ENCODE peak calls at places on chromosomes 7 and 10, in ten cellular contexts. One of them, this sample, is unnamed.
A peak's percentile ranks its signal among the peaks of the same experiment; 100 is the strongest.

GRCh38 chr7:102433319-102434038 is at the start of gene ORAI2:
- DNase-seq in cardiac fibroblast: peak; percentile 75
- DNase-seq in foreskin fibroblast: peak; percentile 89
- DNase-seq in uterus: peak; percentile 85
- DNase-seq in adrenal gland: peak; percentile 85
- DNase-seq in thyroid gland: peak; percentile 86
- DNase-seq in choroid plexus epithelial cell: peak; percentile 64
- DNase-seq in colonic mucosa: peak; percentile 82
- DNase-seq in GM23338: peak; percentile 74
- DNase-seq in lower leg skin: peak; percentile 47
- DNase-seq in this sample: peak; percentile 91

GRCh38 chr10:61779950-61780659 is 117.4 kb downstream of the CABCOCO1 start:
- DNase-seq in cardiac fibroblast: peak; percentile 93
- DNase-seq in foreskin fibroblast: peak; percentile 61
- DNase-seq in uterus: peak; percentile 62
- DNase-seq in adrenal gland: no peak
- DNase-seq in thyroid gland: peak; percentile 4
- DNase-seq in choroid plexus epithelial cell: peak; percentile 94
- DNase-seq in colonic mucosa: peak; percentile 43
- DNase-seq in GM23338: no peak
- DNase-seq in lower leg skin: no peak
- DNase-seq in this sample: no peak

GRCh38 chr10:111879964-111880363 is 303.6 kb downstream of the GPAM start:
- DNase-seq in cardiac fibroblast: no peak
- DNase-seq in foreskin fibroblast: no peak
- DNase-seq in uterus: no peak
- DNase-seq in adrenal gland: no peak
- DNase-seq in thyroid gland: no peak
- DNase-seq in choroid plexus epithelial cell: no peak
- DNase-seq in colonic mucosa: no peak
- DNase-seq in GM23338: no peak
- DNase-seq in lower leg skin: no peak
- DNase-seq in this sample: no peak

GRCh38 chr10:89837173-89838001 is 136.0 kb downstream of the KIF20B start:
- DNase-seq in cardiac fibroblast: peak; percentile 42
- DNase-seq in foreskin fibroblast: peak; percentile 56
- DNase-seq in uterus: peak; percentile 14
- DNase-seq in adrenal gland: no peak
- DNase-seq in thyroid gland: peak; percentile 50
- DNase-seq in choroid plexus epithelial cell: peak; percentile 45
- DNase-seq in colonic mucosa: peak; percentile 50
- DNase-seq in GM23338: peak; percentile 48
- DNase-seq in lower leg skin: no peak
- DNase-seq in this sample: no peak

GRCh38 chr7:30548762-30549344 is 44.2 kb upstream of the GGCT start:
- DNase-seq in cardiac fibroblast: peak; percentile 82
- DNase-seq in foreskin fibroblast: peak; percentile 86
- DNase-seq in uterus: peak; percentile 54
- DNase-seq in adrenal gland: peak; percentile 84
- DNase-seq in thyroid gland: peak; percentile 83
- DNase-seq in choroid plexus epithelial cell: peak; percentile 86
- DNase-seq in colonic mucosa: peak; percentile 83
- DNase-seq in GM23338: peak; percentile 95
- DNase-seq in lower leg skin: peak; percentile 66
- DNase-seq in this sample: peak; percentile 67

GRCh38 chr7:23530355-23530754 is 1.4 kb downstream of the TRA2A start:
- DNase-seq in cardiac fibroblast: peak; percentile 54
- DNase-seq in foreskin fibroblast: peak; percentile 20
- DNase-seq in uterus: no peak
- DNase-seq in adrenal gland: no peak
- DNase-seq in thyroid gland: peak; percentile 27
- DNase-seq in choroid plexus epithelial cell: peak; percentile 57
- DNase-seq in colonic mucosa: peak; percentile 29
- DNase-seq in GM23338: peak; percentile 71
- DNase-seq in lower leg skin: no peak
- DNase-seq in this sample: no peak

GRCh38 chr7:64945481-64945756 is 42.3 kb downstream of the ZNF273 start:
- DNase-seq in cardiac fibroblast: no peak
- DNase-seq in foreskin fibroblast: no peak
- DNase-seq in uterus: no peak
- DNase-seq in adrenal gland: no peak
- DNase-seq in thyroid gland: no peak
- DNase-seq in choroid plexus epithelial cell: no peak
- DNase-seq in colonic mucosa: no peak
- DNase-seq in GM23338: no peak
- DNase-seq in lower leg skin: no peak
- DNase-seq in this sample: no peak

GRCh38 chr7:37757563-37757962 is 74.0 kb downstream of the GPR141 start:
- DNase-seq in cardiac fibroblast: no peak
- DNase-seq in foreskin fibroblast: no peak
- DNase-seq in uterus: no peak
- DNase-seq in adrenal gland: no peak
- DNase-seq in thyroid gland: no peak
- DNase-seq in choroid plexus epithelial cell: no peak
- DNase-seq in colonic mucosa: no peak
- DNase-seq in GM23338: no peak
- DNase-seq in lower leg skin: no peak
- DNase-seq in this sample: no peak

GRCh38 chr7:151299940-151300665 is 41.5 kb upstream of the NUB1 start:
- DNase-seq in cardiac fibroblast: no peak
- DNase-seq in foreskin fibroblast: no peak
- DNase-seq in uterus: no peak
- DNase-seq in adrenal gland: no peak
- DNase-seq in thyroid gland: no peak
- DNase-seq in choroid plexus epithelial cell: no peak
- DNase-seq in colonic mucosa: no peak
- DNase-seq in GM23338: no peak
- DNase-seq in lower leg skin: no peak
- DNase-seq in this sample: no peak

GRCh38 chr10:86344714-86345161 is 21.9 kb downstream of the GRID1 start:
- DNase-seq in cardiac fibroblast: no peak
- DNase-seq in foreskin fibroblast: no peak
- DNase-seq in uterus: no peak
- DNase-seq in adrenal gland: no peak
- DNase-seq in thyroid gland: no peak
- DNase-seq in choroid plexus epithelial cell: no peak
- DNase-seq in colonic mucosa: no peak
- DNase-seq in GM23338: no peak
- DNase-seq in lower leg skin: no peak
- DNase-seq in this sample: no peak

DNA sequence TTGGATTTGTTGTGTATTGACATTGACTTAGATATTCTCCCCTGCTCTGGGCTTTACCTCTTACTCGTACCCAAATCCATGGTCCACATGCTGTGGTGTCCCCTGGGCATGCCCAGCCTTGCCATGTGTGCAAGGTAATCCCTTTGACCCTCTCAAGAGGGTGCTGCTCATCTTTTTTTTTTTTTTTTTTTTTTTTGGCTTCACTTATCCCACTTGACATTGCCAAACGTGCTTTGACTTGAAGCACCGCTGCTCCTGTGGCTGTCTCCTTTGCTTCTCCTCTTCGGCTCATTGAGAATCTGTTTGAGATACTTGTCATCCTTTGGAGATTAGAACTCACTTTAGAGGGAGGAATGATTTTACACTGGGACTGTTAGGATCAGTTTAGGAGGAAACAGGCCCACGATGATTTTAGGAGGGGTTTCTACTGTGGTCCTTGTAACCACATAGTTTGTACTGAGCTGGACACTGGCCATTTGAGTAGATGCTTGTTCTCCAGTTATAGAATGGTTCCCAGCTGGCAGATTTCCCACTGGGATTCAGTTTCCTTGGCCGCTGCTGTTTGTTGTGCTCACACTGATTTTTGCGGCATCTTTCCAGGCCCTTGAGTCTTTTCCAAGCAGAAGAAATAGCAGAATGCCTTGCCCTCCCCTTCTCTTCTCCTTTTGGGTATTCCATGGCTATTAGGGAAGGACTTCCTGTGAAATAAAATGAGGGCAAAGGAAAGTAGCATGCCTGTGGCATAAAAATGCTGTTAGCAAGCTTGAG is 184.8 kb downstream of the AUTS2 start:
- DNase-seq in cardiac fibroblast: peak; percentile 90
- DNase-seq in foreskin fibroblast: peak; percentile 3
- DNase-seq in uterus: peak; percentile 64
- DNase-seq in adrenal gland: peak; percentile 31
- DNase-seq in thyroid gland: peak; percentile 55
- DNase-seq in choroid plexus epithelial cell: peak; percentile 18
- DNase-seq in colonic mucosa: peak; percentile 45
- DNase-seq in GM23338: no peak
- DNase-seq in lower leg skin: peak; percentile 22
- DNase-seq in this sample: no peak
- TF ChIP-seq CTCF in cardiac fibroblast: no peak
- TF ChIP-seq CTCF in foreskin fibroblast: no peak
- TF ChIP-seq CTCF in uterus: no peak
- TF ChIP-seq CTCF in adrenal gland: no peak
- TF ChIP-seq CTCF in thyroid gland: no peak
- TF ChIP-seq CTCF in choroid plexus epithelial cell: no peak
- TF ChIP-seq CTCF in colonic mucosa: no peak
- TF ChIP-seq CTCF in GM23338: no peak
- TF ChIP-seq CTCF in lower leg skin: no peak
- TF ChIP-seq CTCF in this sample: no peak

GRCh38 chr10:9301554-9301953 is 1247.1 kb downstream of the GATA3 start:
- DNase-seq in cardiac fibroblast: no peak
- DNase-seq in foreskin fibroblast: no peak
- DNase-seq in uterus: no peak
- DNase-seq in adrenal gland: no peak
- DNase-seq in thyroid gland: no peak
- DNase-seq in choroid plexus epithelial cell: no peak
- DNase-seq in colonic mucosa: no peak
- DNase-seq in GM23338: no peak
- DNase-seq in lower leg skin: no peak
- DNase-seq in this sample: no peak

GRCh38 chr10:9301148-9301547 is 1246.7 kb downstream of the GATA3 start:
- DNase-seq in cardiac fibroblast: no peak
- DNase-seq in foreskin fibroblast: peak; percentile 48
- DNase-seq in uterus: no peak
- DNase-seq in adrenal gland: no peak
- DNase-seq in thyroid gland: no peak
- DNase-seq in choroid plexus epithelial cell: peak; percentile 8
- DNase-seq in colonic mucosa: no peak
- DNase-seq in GM23338: peak; percentile 17
- DNase-seq in lower leg skin: no peak
- DNase-seq in this sample: no peak

GRCh38 chr10:9299966-9300365 is 1245.5 kb downstream of the GATA3 start:
- DNase-seq in cardiac fibroblast: no peak
- DNase-seq in foreskin fibroblast: no peak
- DNase-seq in uterus: no peak
- DNase-seq in adrenal gland: no peak
- DNase-seq in thyroid gland: no peak
- DNase-seq in choroid plexus epithelial cell: no peak
- DNase-seq in colonic mucosa: no peak
- DNase-seq in GM23338: no peak
- DNase-seq in lower leg skin: no peak
- DNase-seq in this sample: no peak

GRCh38 chr10:9305018-9305655 is 1250.6 kb downstream of the GATA3 start:
- DNase-seq in cardiac fibroblast: peak; percentile 44
- DNase-seq in foreskin fibroblast: peak; percentile 49
- DNase-seq in uterus: no peak
- DNase-seq in adrenal gland: no peak
- DNase-seq in thyroid gland: no peak
- DNase-seq in choroid plexus epithelial cell: peak; percentile 51
- DNase-seq in colonic mucosa: no peak
- DNase-seq in GM23338: peak; percentile 51
- DNase-seq in lower leg skin: no peak
- DNase-seq in this sample: no peak

GRCh38 chr10:9302142-9302746 is 1247.8 kb downstream of the GATA3 start:
- DNase-seq in cardiac fibroblast: peak; percentile 62
- DNase-seq in foreskin fibroblast: peak; percentile 77
- DNase-seq in uterus: no peak
- DNase-seq in adrenal gland: peak; percentile 1
- DNase-seq in thyroid gland: no peak
- DNase-seq in choroid plexus epithelial cell: peak; percentile 73
- DNase-seq in colonic mucosa: no peak
- DNase-seq in GM23338: peak; percentile 66
- DNase-seq in lower leg skin: no peak
- DNase-seq in this sample: no peak
- TF ChIP-seq CTCF in cardiac fibroblast: no peak
- TF ChIP-seq CTCF in foreskin fibroblast: peak; percentile 10
- TF ChIP-seq CTCF in uterus: no peak
- TF ChIP-seq CTCF in adrenal gland: peak; percentile 30
- TF ChIP-seq CTCF in thyroid gland: peak; percentile 20
- TF ChIP-seq CTCF in choroid plexus epithelial cell: peak; percentile 35
- TF ChIP-seq CTCF in colonic mucosa: peak; percentile 24
- TF ChIP-seq CTCF in GM23338: peak; percentile 72
- TF ChIP-seq CTCF in lower leg skin: no peak
- TF ChIP-seq CTCF in this sample: peak; percentile 35

GRCh38 chr7:100394077-100394476 is 20.8 kb downstream of the PILRA start:
- DNase-seq in cardiac fibroblast: no peak
- DNase-seq in foreskin fibroblast: no peak
- DNase-seq in uterus: no peak
- DNase-seq in adrenal gland: no peak
- DNase-seq in thyroid gland: no peak
- DNase-seq in choroid plexus epithelial cell: no peak
- DNase-seq in colonic mucosa: no peak
- DNase-seq in GM23338: no peak
- DNase-seq in lower leg skin: no peak
- DNase-seq in this sample: no peak
- TF ChIP-seq CTCF in cardiac fibroblast: no peak
- TF ChIP-seq CTCF in foreskin fibroblast: no peak
- TF ChIP-seq CTCF in uterus: no peak
- TF ChIP-seq CTCF in adrenal gland: no peak
- TF ChIP-seq CTCF in thyroid gland: no peak
- TF ChIP-seq CTCF in choroid plexus epithelial cell: no peak
- TF ChIP-seq CTCF in colonic mucosa: no peak
- TF ChIP-seq CTCF in GM23338: no peak
- TF ChIP-seq CTCF in lower leg skin: no peak
- TF ChIP-seq CTCF in this sample: no peak

DNA sequence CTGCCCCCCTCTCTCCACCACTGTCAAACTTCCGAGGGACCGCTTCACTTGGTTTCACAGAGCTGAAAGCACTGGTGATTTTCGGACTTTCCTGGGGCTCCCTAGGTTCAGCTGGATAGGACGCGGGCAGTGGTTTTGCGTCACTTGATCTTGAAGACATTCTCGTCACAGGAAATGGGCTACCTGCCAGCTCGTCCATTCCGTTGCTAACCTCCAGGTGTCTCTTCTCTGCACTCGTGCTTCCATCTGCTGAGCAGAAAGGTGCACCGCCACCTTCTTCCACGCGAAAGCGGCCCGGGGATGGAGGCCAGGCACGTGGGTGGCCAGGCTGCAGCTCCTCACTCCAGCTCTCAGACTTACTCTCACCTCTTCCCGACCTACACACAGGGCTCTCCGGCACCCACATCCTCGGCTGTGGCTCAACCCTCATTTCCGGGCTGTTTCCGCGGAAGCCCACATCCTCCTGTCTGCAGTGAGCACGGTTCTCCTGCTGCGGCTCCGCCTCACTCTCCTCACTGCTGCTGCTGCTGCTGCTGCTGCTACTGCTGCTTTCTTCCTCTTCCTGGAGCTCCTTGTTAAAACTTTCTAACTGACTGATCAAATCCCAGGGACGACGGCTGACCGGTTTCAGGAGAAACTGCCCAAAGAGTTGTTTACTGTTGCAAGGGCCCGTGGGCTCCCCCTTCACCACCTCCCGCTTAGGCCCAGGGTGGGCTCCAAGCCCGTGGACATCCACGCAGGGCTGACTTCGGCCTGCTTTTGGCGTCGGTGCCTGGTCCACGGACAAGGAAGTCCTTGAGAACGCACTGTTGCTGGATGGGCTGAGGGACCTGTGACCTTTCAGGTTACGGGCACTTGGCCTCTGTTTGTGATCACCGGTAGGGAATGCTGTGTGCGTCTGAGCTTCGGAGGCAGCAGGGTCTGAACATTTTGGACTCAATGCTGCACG is 32.1 kb downstream of the JCAD start:
- DNase-seq in cardiac fibroblast: no peak
- DNase-seq in foreskin fibroblast: no peak
- DNase-seq in uterus: peak; percentile 43
- DNase-seq in adrenal gland: peak; percentile 54
- DNase-seq in thyroid gland: peak; percentile 95
- DNase-seq in choroid plexus epithelial cell: peak; percentile 55
- DNase-seq in colonic mucosa: peak; percentile 45
- DNase-seq in GM23338: peak; percentile 70
- DNase-seq in lower leg skin: no peak
- DNase-seq in this sample: peak; percentile 17
- TF ChIP-seq CTCF in cardiac fibroblast: no peak
- TF ChIP-seq CTCF in foreskin fibroblast: no peak
- TF ChIP-seq CTCF in uterus: peak; percentile 8
- TF ChIP-seq CTCF in adrenal gland: no peak
- TF ChIP-seq CTCF in thyroid gland: no peak
- TF ChIP-seq CTCF in choroid plexus epithelial cell: peak; percentile 30
- TF ChIP-seq CTCF in colonic mucosa: no peak
- TF ChIP-seq CTCF in GM23338: no peak
- TF ChIP-seq CTCF in lower leg skin: no peak
- TF ChIP-seq CTCF in this sample: no peak

This sample was measured in nephron progenitor cell.